ENCODE peak calls at places on chromosomes 6 and 20, in seven cellular contexts. H is breast epithelium, N is astrocyte of the hippocampus, L is upper lobe of right lung, G is NCI-H460, R is psoas muscle, M is LoVo. P is an unnamed sample.

GRCh38 chr6:91386204-91386603 is 799.3 kb upstream of the MAP3K7 start:
- DNase-seq in H (no peak), N (no peak), L (no peak), G (no peak), R (no peak), M (no peak), P (no peak)

GRCh38 chr6:156934054-156934424 is 156.9 kb downstream of the ARID1B start:
- DNase-seq in H (no peak), N (no peak), L (no peak), G (no peak), R (no peak), M (peak), P (no peak)

GRCh38 chr6:143549630-143550268 is 38.2 kb upstream of the FUCA2 start:
- DNase-seq in H (no peak), N (peak), L (no peak), G (no peak), R (no peak), M (no peak), P (no peak)

GRCh38 chr6:68502946-68503345 is 132.1 kb upstream of the ADGRB3 start:
- DNase-seq in H (no peak), N (no peak), L (no peak), G (no peak), R (no peak), M (no peak), P (no peak)

GRCh38 chr6:139698526-139699182 is 324.2 kb upstream of the CITED2 start:
- DNase-seq in H (no peak), N (no peak), L (no peak), G (no peak), R (no peak), M (no peak), P (no peak)

GRCh38 chr20:12928755-12929401 is 79.9 kb upstream of the SPTLC3 start:
- DNase-seq in H (no peak), N (peak), L (no peak), G (no peak), R (no peak), M (peak), P (no peak)

GRCh38 chr6:33929575-33930288 is 125.9 kb upstream of the MLN start:
- DNase-seq in H (no peak), N (no peak), L (no peak), G (no peak), R (no peak), M (no peak), P (no peak)

GRCh38 chr20:44858959-44859358 is 26.5 kb upstream of the YWHAB start:
- DNase-seq in H (no peak), N (peak), L (no peak), G (no peak), R (no peak), M (no peak), P (no peak)

GRCh38 chr6:56279346-56280080 is 32.1 kb upstream of the COL21A1 start:
- DNase-seq in H (no peak), N (peak), L (no peak), G (no peak), R (no peak), M (peak), P (no peak)

GRCh38 chr6:31007694-31008093 is 2.6 kb upstream of the MUC22 start:
- DNase-seq in H (no peak), N (peak), L (no peak), G (no peak), R (no peak), M (peak), P (no peak)

GRCh38 chr20:11948809-11949208 is 31.1 kb downstream of the BTBD3 start:
- DNase-seq in H (no peak), N (no peak), L (no peak), G (no peak), R (no peak), M (no peak), P (no peak)

GRCh38 chr20:20552076-20552475 is 160.4 kb downstream of the RALGAPA2 start:
- DNase-seq in H (no peak), N (no peak), L (no peak), G (no peak), R (no peak), M (no peak), P (no peak)

GRCh38 chr6:122789862-122790739 is 1.0 kb downstream of the SMPDL3A start:
- DNase-seq in H (peak), N (peak), L (peak), G (no peak), R (peak), M (peak), P (no peak)

GRCh38 chr6:45816674-45817297 is 198.9 kb downstream of the CLIC5 start:
- DNase-seq in H (no peak), N (peak), L (no peak), G (no peak), R (no peak), M (no peak), P (no peak)

GRCh38 chr6:22043284-22043962 is 253.4 kb downstream of the PRL start:
- DNase-seq in H (no peak), N (peak), L (no peak), G (no peak), R (peak), M (no peak), P (peak)

GRCh38 chr6:33446356-33446755 is 8.0 kb upstream of the ZBTB9 start:
- DNase-seq in H (no peak), N (no peak), L (no peak), G (no peak), R (no peak), M (no peak), P (no peak)

GRCh38 chr20:35598899-35599775 is 16.5 kb upstream of the SPAG4 start:
- DNase-seq in H (no peak), N (no peak), L (peak), G (no peak), R (no peak), M (no peak), P (no peak)

GRCh38 chr20:11797161-11797560 is 120.5 kb upstream of the BTBD3 start:
- DNase-seq in H (no peak), N (no peak), L (no peak), G (no peak), R (no peak), M (no peak), P (no peak)

GRCh38 chr6:137271245-137272183 is 52.3 kb upstream of the IFNGR1 start:
- DNase-seq in H (no peak), N (peak), L (no peak), G (peak), R (no peak), M (peak), P (no peak)

GRCh38 chr20:62694868-62695267 is 13.8 kb upstream of the NTSR1 start:
- DNase-seq in H (no peak), N (no peak), L (no peak), G (no peak), R (no peak), M (no peak), P (no peak)

GRCh38 chr6:89357390-89357789 is 4.9 kb upstream of the UBE2J1 start:
- DNase-seq in H (no peak), N (no peak), L (no peak), G (no peak), R (no peak), M (no peak), P (no peak)

GRCh38 chr6:53741417-53741816 is 53.4 kb upstream of the LRRC1 start:
- DNase-seq in H (no peak), N (no peak), L (no peak), G (no peak), R (no peak), M (no peak), P (no peak)

GRCh38 chr6:158018370-158018771 is 36.7 kb downstream of the SYNJ2 start:
- DNase-seq in H (no peak), N (peak), L (no peak), G (no peak), R (no peak), M (no peak), P (no peak)

GRCh38 chr6:137808836-137809315 is 58.2 kb upstream of the TNFAIP3 start:
- DNase-seq in H (no peak), N (no peak), L (no peak), G (peak), R (no peak), M (no peak), P (no peak)

GRCh38 chr20:47603260-47603659 is 101.6 kb downstream of the NCOA3 start:
- DNase-seq in H (no peak), N (no peak), L (no peak), G (no peak), R (no peak), M (no peak), P (no peak)

GRCh38 chr6:163187606-163188005 is 226.9 kb upstream of the QKI start:
- DNase-seq in H (no peak), N (no peak), L (no peak), G (no peak), R (no peak), M (no peak), P (no peak)

GRCh38 chr6:75524322-75524972 is 30.8 kb upstream of the FILIP1 start:
- DNase-seq in H (no peak), N (peak), L (no peak), G (peak), R (no peak), M (peak), P (no peak)

GRCh38 chr6:135944120-135944519 is 92.6 kb downstream of the PDE7B start:
- DNase-seq in H (no peak), N (no peak), L (no peak), G (no peak), R (no peak), M (no peak), P (no peak)

GRCh38 chr6:112054001-112054400 is at the start of gene CCN6:
- DNase-seq in H (no peak), N (no peak), L (no peak), G (no peak), R (no peak), M (no peak), P (no peak)

GRCh38 chr20:9677224-9677623 is 161.7 kb downstream of the PAK5 start:
- DNase-seq in H (no peak), N (no peak), L (no peak), G (no peak), R (no peak), M (no peak), P (no peak)

GRCh38 chr6:16236648-16237199 is 1.7 kb upstream of the GMPR start:
- DNase-seq in H (peak), N (peak), L (no peak), G (no peak), R (no peak), M (peak), P (no peak)